ENCODE peak calls at places on chromosome 2, in four cellular contexts. U is HepG2, T is GM12878, Z is K562. C is an unnamed sample.

GRCh38 chr2:236824836-236825235 is 255.2 kb downstream of the ACKR3 start:
- DNase-seq in U (no peak), T (no peak), Z (no peak), C (no peak)

GRCh38 chr2:207159002-207159401 is 6.7 kb downstream of the KLF7 start:
- DNase-seq in Z (no peak), U (no peak), T (no peak), C (no peak)

GRCh38 chr2:233189032-233189431 is 62.4 kb upstream of the ATG16L1 start:
- DNase-seq in Z (no peak), T (no peak), U (no peak), C (no peak)

GRCh38 chr2:214549946-214550345 is 139.1 kb downstream of the VWC2L start:
- DNase-seq in U (no peak), T (no peak), Z (no peak), C (no peak)

GRCh38 chr2:55842009-55842408 is 81.6 kb downstream of the EFEMP1 start:
- DNase-seq in U (no peak), T (no peak), Z (no peak), C (no peak)

GRCh38 chr2:84223191-84223590 is 235.9 kb downstream of the SUCLG1 start:
- DNase-seq in T (no peak), U (no peak), Z (no peak), C (no peak)

GRCh38 chr2:105037572-105038382 is at the start of gene MRPS9:
- DNase-seq in T (peak; percentile 94), Z (peak; percentile 97), U (peak; percentile 96), C (peak; percentile 98)

GRCh38 chr2:145108959-145109710 is 589.2 kb upstream of the ZEB2 start:
- DNase-seq in U (no peak), Z (no peak), T (no peak), C (no peak)

GRCh38 chr2:224869601-224870000 is 153.4 kb upstream of the CCDC195 start:
- DNase-seq in U (no peak), T (no peak), Z (no peak), C (no peak)

GRCh38 chr2:16662440-16662839 is 3.2 kb downstream of the CYRIA start:
- DNase-seq in T (no peak), Z (no peak), U (no peak), C (no peak)

GRCh38 chr2:219718066-219718465 is 90.6 kb downstream of the SLC4A3 start:
- DNase-seq in T (no peak), Z (no peak), U (no peak), C (no peak)

GRCh38 chr2:238940806-238941205 is 92.9 kb downstream of the TWIST2 start:
- DNase-seq in T (no peak), U (no peak), Z (no peak), C (no peak)

GRCh38 chr2:40535891-40536290 is 84.0 kb upstream of the SLC8A1 start:
- DNase-seq in T (no peak), Z (no peak), U (no peak), C (no peak)

GRCh38 chr2:55887906-55888625 is 35.5 kb downstream of the EFEMP1 start:
- DNase-seq in U (no peak), T (no peak), Z (no peak), C (no peak)

GRCh38 chr2:174605687-174606086 is 8.1 kb upstream of the WIPF1 start:
- DNase-seq in Z (no peak), U (no peak), T (no peak), C (no peak)

GRCh38 chr2:25920326-25920725 is 42.0 kb upstream of the ASXL2 start:
- DNase-seq in U (no peak), T (no peak), Z (no peak), C (no peak)

GRCh38 chr2:141911485-141912066 is 219.2 kb downstream of the LRP1B start:
- DNase-seq in T (no peak), U (peak; percentile 50), Z (no peak), C (peak; percentile 50)

GRCh38 chr2:227183657-227184367 is 19.4 kb downstream of the COL4A3 start:
- DNase-seq in T (no peak), U (peak; percentile 14), Z (no peak), C (no peak)

GRCh38 chr2:6074303-6074702 is 382.1 kb downstream of the SOX11 start:
- DNase-seq in U (no peak), T (no peak), Z (no peak), C (no peak)

GRCh38 chr2:6072757-6073156 is 380.6 kb downstream of the SOX11 start:
- DNase-seq in T (no peak), U (no peak), Z (no peak), C (no peak)

GRCh38 chr2:6073260-6074141 is 381.3 kb downstream of the SOX11 start:
- DNase-seq in Z (no peak), T (no peak), U (no peak), C (no peak)

GRCh38 chr2:6069354-6069753 is 377.2 kb downstream of the SOX11 start:
- DNase-seq in T (no peak), Z (no peak), U (no peak), C (no peak)

GRCh38 chr2:6071536-6071935 is 379.4 kb downstream of the SOX11 start:
- DNase-seq in T (no peak), U (no peak), Z (no peak), C (no peak)
- TF ChIP-seq SP1 in T (no peak), U (no peak), Z (no peak), C (no peak)

GRCh38 chr2:54083440-54083839 is 32.0 kb upstream of the ACYP2 start:
- DNase-seq in Z (no peak), U (no peak), T (no peak), C (no peak)

GRCh38 chr2:54081574-54081973 is 33.8 kb upstream of the ACYP2 start:
- DNase-seq in Z (peak; percentile 56), T (peak; percentile 87), U (no peak), C (no peak)

GRCh38 chr2:54085069-54085468 is 30.3 kb upstream of the ACYP2 start:
- DNase-seq in T (no peak), U (no peak), Z (no peak), C (no peak)

GRCh38 chr2:54084600-54084999 is 30.8 kb upstream of the ACYP2 start:
- DNase-seq in Z (no peak), T (no peak), U (no peak), C (no peak)

DNA sequence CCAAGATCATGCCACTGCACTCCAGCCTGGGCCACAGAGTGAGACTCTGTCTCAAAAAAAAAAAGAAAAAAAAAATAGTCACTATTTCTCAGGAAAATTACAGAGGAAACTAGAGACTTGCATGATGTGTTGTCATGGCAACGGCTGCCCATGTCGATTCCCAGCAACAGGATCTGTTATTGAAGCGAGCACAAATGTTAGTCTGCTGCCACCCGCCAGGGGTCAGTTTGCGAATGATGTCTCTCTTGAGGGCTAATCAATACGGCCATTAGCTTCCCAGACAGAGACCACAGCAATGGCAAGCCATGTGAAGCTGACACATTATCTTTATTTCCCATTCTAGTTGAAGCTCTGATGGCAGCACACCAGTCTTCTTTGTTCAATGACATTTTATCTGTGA is 32.4 kb upstream of the ACYP2 start:
- DNase-seq in U (no peak), Z (no peak), T (no peak), C (peak; percentile 22)
- TF ChIP-seq NR2C2 in U (no peak), Z (no peak), T (no peak), C (no peak)

DNA sequence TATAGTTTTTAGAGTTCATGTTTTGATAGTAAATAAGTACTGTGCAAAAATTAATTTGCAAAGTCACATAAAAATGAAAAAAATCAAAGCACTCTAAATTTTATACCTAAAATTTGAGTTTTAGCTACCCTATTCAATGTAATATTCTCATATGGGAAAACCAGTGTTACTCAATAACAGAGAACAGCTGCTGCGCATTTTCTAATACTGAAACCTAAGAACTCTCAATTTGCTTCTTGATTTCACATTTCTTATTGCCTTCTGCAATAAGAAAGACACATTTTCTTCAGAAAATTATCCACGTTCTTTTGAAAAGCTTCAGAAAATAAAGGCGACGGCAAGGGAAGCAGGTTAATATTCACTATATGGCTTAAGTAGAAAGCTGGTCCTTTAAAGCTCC is 199.1 kb upstream of the CCDC150 start:
- DNase-seq in T (no peak), U (no peak), Z (no peak), C (no peak)
- TF ChIP-seq SP1 in T (no peak), U (no peak), Z (no peak), C (no peak)

DNA sequence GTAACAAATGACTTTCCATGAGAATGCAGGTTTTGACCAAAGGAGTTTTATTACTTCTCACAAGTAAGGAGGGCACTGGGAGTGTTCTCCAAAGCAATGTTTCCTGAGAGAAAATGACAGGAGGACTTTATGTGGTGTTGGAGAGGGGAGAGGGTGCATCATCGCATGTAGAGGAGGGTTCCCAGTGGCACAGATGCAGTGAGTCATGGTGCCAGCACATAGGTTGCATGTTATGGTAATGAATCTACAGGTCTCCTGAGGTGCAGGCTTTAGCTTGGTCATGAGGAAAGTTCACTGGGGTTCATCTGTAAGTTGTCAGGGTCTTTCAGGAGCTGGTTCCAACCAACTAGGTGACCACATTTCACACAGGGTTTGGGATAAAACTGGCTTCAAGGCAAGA is 30.4 kb downstream of the NAT8 start:
- DNase-seq in T (no peak), Z (no peak), U (no peak), C (no peak)
- TF ChIP-seq NR2C2 in T (no peak), Z (no peak), U (no peak), C (no peak)

GRCh38 chr2:128710770-128711169 is 392.1 kb upstream of the HS6ST1 start:
- DNase-seq in Z (no peak), T (no peak), U (no peak), C (no peak)
- TF ChIP-seq SP1 in Z (no peak), T (no peak), U (no peak), C (no peak)

DNA sequence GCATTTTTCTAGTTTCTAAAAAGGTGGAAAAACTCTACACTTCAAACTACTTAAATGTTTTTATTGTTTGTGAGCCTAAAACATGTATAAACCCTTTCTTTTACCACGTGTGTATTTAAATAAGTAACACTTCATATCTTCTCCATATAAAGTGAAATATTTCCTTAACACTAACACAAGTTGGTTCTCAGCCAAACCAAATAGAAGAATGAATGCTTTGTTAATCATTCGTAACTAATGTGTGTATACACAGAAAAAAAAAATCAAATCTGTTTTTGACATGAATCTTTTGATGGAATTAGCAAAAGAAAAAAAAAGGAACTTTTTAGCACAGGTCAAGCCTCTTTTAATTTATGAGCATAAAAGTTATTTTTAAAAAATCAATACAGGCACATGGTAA is 89.3 kb downstream of the EHBP1 start:
- DNase-seq in T (no peak), Z (no peak), U (peak; percentile 74), C (no peak)
- TF ChIP-seq NR2C2 in T (no peak), Z (no peak), U (no peak), C (no peak)

GRCh38 chr2:124607679-124608078 is 582.6 kb downstream of the CNTNAP5 start:
- DNase-seq in T (no peak), Z (no peak), U (peak; percentile 23), C (no peak)
- TF ChIP-seq SP1 in T (no peak), Z (no peak), U (no peak), C (no peak)

DNA sequence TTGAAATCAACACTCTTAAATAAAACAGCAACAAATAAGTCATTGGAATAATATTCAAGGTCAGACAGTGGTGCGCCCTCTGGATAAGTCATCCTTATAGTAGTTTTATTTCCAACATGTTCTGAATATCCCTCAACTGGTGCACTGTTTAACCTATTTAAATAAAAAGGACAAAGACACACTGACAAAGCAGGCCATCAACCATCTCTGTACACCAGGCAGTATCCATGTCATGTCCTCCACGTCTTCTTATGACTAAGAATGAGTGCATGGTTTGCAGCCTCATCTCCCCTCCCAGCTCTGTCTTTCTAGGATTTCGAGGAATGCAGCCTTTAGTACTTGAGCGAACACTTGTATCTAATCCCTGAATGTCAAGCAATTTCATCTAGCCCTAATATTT is 42.4 kb downstream of the ST3GAL5 start:
- DNase-seq in T (no peak), U (no peak), Z (no peak), C (no peak)
- TF ChIP-seq NR2C2 in T (no peak), U (no peak), Z (no peak), C (no peak)

C was measured in WTC11.